ENCODE peak calls at places on chromosomes 1 and 21, in four cellular contexts. One of them, this sample, is unnamed. For H3K4me1, the result is how much of the 10 kb centered on the place peaks cover.

GRCh38 chr1:217029311-217030157 is 306.3 kb upstream of the ESRRG start:
- DNase-seq in IMR-90: peak
- DNase-seq in GM12878: no peak
- DNase-seq in K562: no peak
- DNase-seq in this sample: no peak

GRCh38 chr1:147892216-147892615 is 10.4 kb upstream of the GJA8 start:
- DNase-seq in IMR-90: no peak
- DNase-seq in GM12878: no peak
- DNase-seq in K562: no peak
- DNase-seq in this sample: no peak

GRCh38 chr1:54284781-54285563 is 85.0 kb downstream of the MRPL37 start:
- DNase-seq in IMR-90: no peak
- DNase-seq in GM12878: no peak
- DNase-seq in K562: no peak
- DNase-seq in this sample: no peak

GRCh38 chr1:89633745-89634625 is 1.1 kb downstream of the LRRC8C start:
- DNase-seq in IMR-90: peak
- DNase-seq in GM12878: no peak
- DNase-seq in K562: peak
- DNase-seq in this sample: peak

GRCh38 chr21:19322360-19322759 is 918.8 kb upstream of the TMPRSS15 start:
- DNase-seq in IMR-90: no peak
- DNase-seq in GM12878: no peak
- DNase-seq in K562: no peak
- DNase-seq in this sample: no peak

GRCh38 chr21:44764319-44765230 is 37.0 kb downstream of the UBE2G2 start:
- DNase-seq in IMR-90: no peak
- DNase-seq in GM12878: no peak
- DNase-seq in K562: peak
- DNase-seq in this sample: no peak

GRCh38 chr1:109631513-109632260 is 12.1 kb downstream of the AMPD2 start:
- DNase-seq in IMR-90: no peak
- DNase-seq in GM12878: no peak
- DNase-seq in K562: no peak
- DNase-seq in this sample: no peak

GRCh38 chr1:77605246-77606026 is 77.0 kb downstream of the ZZZ3 start:
- DNase-seq in IMR-90: peak
- DNase-seq in GM12878: no peak
- DNase-seq in K562: no peak
- DNase-seq in this sample: peak

GRCh38 chr1:42925132-42925769 is 33.4 kb downstream of the SLC2A1 start:
- DNase-seq in IMR-90: no peak
- DNase-seq in GM12878: no peak
- DNase-seq in K562: no peak
- DNase-seq in this sample: peak

GRCh38 chr1:32933742-32934322 is 30.8 kb downstream of the RNF19B start:
- DNase-seq in IMR-90: peak
- DNase-seq in GM12878: no peak
- DNase-seq in K562: no peak
- DNase-seq in this sample: peak

GRCh38 chr1:60835649-60836048 is 246.7 kb upstream of the NFIA start:
- DNase-seq in IMR-90: no peak
- DNase-seq in GM12878: no peak
- DNase-seq in K562: no peak
- DNase-seq in this sample: no peak

GRCh38 chr1:85363526-85363925 is 87.1 kb upstream of the BCL10 start:
- DNase-seq in IMR-90: no peak
- DNase-seq in GM12878: no peak
- DNase-seq in K562: no peak
- DNase-seq in this sample: no peak

GRCh38 chr1:36203554-36204346 is 20.5 kb upstream of the THRAP3 start:
- DNase-seq in IMR-90: peak
- DNase-seq in GM12878: no peak
- DNase-seq in K562: peak
- DNase-seq in this sample: no peak

GRCh38 chr1:232629250-232630046 is 485 bp downstream of the SIPA1L2 start:
- DNase-seq in IMR-90: no peak
- DNase-seq in GM12878: no peak
- DNase-seq in K562: no peak
- DNase-seq in this sample: peak

GRCh38 chr1:56297948-56298347 is 281.4 kb downstream of the PLPP3 start:
- DNase-seq in IMR-90: no peak
- DNase-seq in GM12878: no peak
- DNase-seq in K562: no peak
- DNase-seq in this sample: no peak

GRCh38 chr1:39663559-39663958 is 8.3 kb downstream of the NT5C1A start:
- DNase-seq in IMR-90: no peak
- DNase-seq in GM12878: no peak
- DNase-seq in K562: peak
- DNase-seq in this sample: no peak

GRCh38 chr1:37752583-37753471 is 12.1 kb downstream of the EPHA10 start:
- DNase-seq in IMR-90: no peak
- DNase-seq in GM12878: no peak
- DNase-seq in K562: peak
- DNase-seq in this sample: no peak

GRCh38 chr1:31439276-31439675 is 26.3 kb downstream of the SERINC2 start:
- DNase-seq in IMR-90: no peak
- DNase-seq in GM12878: no peak
- DNase-seq in K562: no peak
- DNase-seq in this sample: no peak

GRCh38 chr1:84855168-84855567 is 37.8 kb downstream of the LPAR3 start:
- DNase-seq in IMR-90: peak
- DNase-seq in GM12878: no peak
- DNase-seq in K562: no peak
- DNase-seq in this sample: no peak

GRCh38 chr1:212943393-212943710 is 7.0 kb upstream of the VASH2 start:
- DNase-seq in IMR-90: no peak
- DNase-seq in GM12878: no peak
- DNase-seq in K562: no peak
- DNase-seq in this sample: no peak

GRCh38 chr1:109821221-109821669 is 57.5 kb upstream of the EPS8L3 start:
- DNase-seq in IMR-90: peak
- DNase-seq in GM12878: no peak
- DNase-seq in K562: peak
- DNase-seq in this sample: no peak

GRCh38 chr1:2283371-2283990 is 55.4 kb downstream of the SKI start:
- DNase-seq in IMR-90: no peak
- DNase-seq in GM12878: no peak
- DNase-seq in K562: no peak
- DNase-seq in this sample: no peak
- H3K4me1 ChIP-seq in IMR-90: under half
- H3K4me1 ChIP-seq in GM12878: under half
- H3K4me1 ChIP-seq in K562: under half
- H3K4me1 ChIP-seq in this sample: under half

GRCh38 chr1:246971969-246972368 is 35.9 kb downstream of the ZNF695 start:
- DNase-seq in IMR-90: no peak
- DNase-seq in GM12878: no peak
- DNase-seq in K562: no peak
- DNase-seq in this sample: no peak

GRCh38 chr1:246969621-246970020 is 37.9 kb upstream of the AHCTF1 start:
- DNase-seq in IMR-90: no peak
- DNase-seq in GM12878: no peak
- DNase-seq in K562: no peak
- DNase-seq in this sample: no peak

GRCh38 chr1:246966502-246966901 is 34.8 kb upstream of the AHCTF1 start:
- DNase-seq in IMR-90: no peak
- DNase-seq in GM12878: no peak
- DNase-seq in K562: no peak
- DNase-seq in this sample: no peak

DNA sequence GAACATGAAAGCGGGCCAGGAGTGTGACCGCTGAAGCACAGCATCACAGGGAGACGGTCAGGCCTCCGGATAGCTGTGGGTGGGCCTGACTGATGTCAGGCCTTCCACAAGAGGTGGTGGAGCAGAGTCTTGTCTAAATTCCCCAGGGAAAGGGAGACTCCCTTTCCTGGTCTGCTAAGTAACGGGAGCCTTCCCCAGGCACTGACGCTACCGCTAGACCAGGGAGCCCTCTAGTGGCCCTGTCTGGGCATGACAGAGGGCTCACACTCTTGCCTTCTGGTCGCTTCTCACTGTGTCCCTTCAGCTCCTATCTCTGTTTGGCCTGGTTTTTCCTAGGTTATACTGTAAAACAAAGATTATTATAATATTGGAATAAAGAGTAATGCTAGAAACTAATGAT is 36.5 kb downstream of the ZNF695 start:
- DNase-seq in IMR-90: peak
- DNase-seq in GM12878: no peak
- DNase-seq in K562: peak
- DNase-seq in this sample: peak
- TF ChIP-seq FOS in IMR-90: no peak
- TF ChIP-seq FOS in GM12878: no peak
- TF ChIP-seq FOS in K562: no peak
- TF ChIP-seq FOS in this sample: no peak

GRCh38 chr1:15344800-15345710 is 64.6 kb upstream of the EFHD2 start:
- DNase-seq in IMR-90: no peak
- DNase-seq in GM12878: no peak
- DNase-seq in K562: no peak
- DNase-seq in this sample: no peak
- H3K4me2 ChIP-seq in IMR-90: no peak
- H3K4me2 ChIP-seq in GM12878: peak
- H3K4me2 ChIP-seq in K562: peak
- H3K4me2 ChIP-seq in this sample: no peak

GRCh38 chr1:2470290-2471158 is 5.6 kb upstream of the PLCH2 start:
- DNase-seq in IMR-90: no peak
- DNase-seq in GM12878: no peak
- DNase-seq in K562: no peak
- DNase-seq in this sample: no peak

GRCh38 chr1:2472109-2472508 is 4.0 kb upstream of the PLCH2 start:
- DNase-seq in IMR-90: no peak
- DNase-seq in GM12878: no peak
- DNase-seq in K562: no peak
- DNase-seq in this sample: no peak

GRCh38 chr1:2472561-2473166 is 3.4 kb upstream of the PLCH2 start:
- DNase-seq in IMR-90: no peak
- DNase-seq in GM12878: no peak
- DNase-seq in K562: no peak
- DNase-seq in this sample: no peak

GRCh38 chr1:2471159-2471471 is 5.0 kb upstream of the PLCH2 start:
- DNase-seq in IMR-90: no peak
- DNase-seq in GM12878: no peak
- DNase-seq in K562: no peak
- DNase-seq in this sample: no peak

GRCh38 chr1:2471587-2472001 is 4.5 kb upstream of the PLCH2 start:
- DNase-seq in IMR-90: no peak
- DNase-seq in GM12878: no peak
- DNase-seq in K562: no peak
- DNase-seq in this sample: no peak
- H3K4me1 ChIP-seq in IMR-90: under half
- H3K4me1 ChIP-seq in GM12878: under half
- H3K4me1 ChIP-seq in K562: under half
- H3K4me1 ChIP-seq in this sample: under half

GRCh38 chr1:47224676-47225399 is 7.2 kb downstream of the TAL1 start:
- DNase-seq in IMR-90: no peak
- DNase-seq in GM12878: no peak
- DNase-seq in K562: peak
- DNase-seq in this sample: no peak

GRCh38 chr1:47222476-47222875 is 9.5 kb downstream of the TAL1 start:
- DNase-seq in IMR-90: no peak
- DNase-seq in GM12878: no peak
- DNase-seq in K562: no peak
- DNase-seq in this sample: no peak

GRCh38 chr1:47225430-47226100 is 6.5 kb downstream of the TAL1 start:
- DNase-seq in IMR-90: no peak
- DNase-seq in GM12878: no peak
- DNase-seq in K562: peak
- DNase-seq in this sample: peak

GRCh38 chr1:47223174-47223920 is 8.7 kb downstream of the TAL1 start:
- DNase-seq in IMR-90: no peak
- DNase-seq in GM12878: no peak
- DNase-seq in K562: no peak
- DNase-seq in this sample: no peak

GRCh38 chr1:47223921-47224675 is 7.9 kb downstream of the TAL1 start:
- DNase-seq in IMR-90: no peak
- DNase-seq in GM12878: no peak
- DNase-seq in K562: no peak
- DNase-seq in this sample: no peak
- TF ChIP-seq FOS in IMR-90: no peak
- TF ChIP-seq FOS in GM12878: no peak
- TF ChIP-seq FOS in K562: no peak
- TF ChIP-seq FOS in this sample: no peak

GRCh38 chr1:183977717-183978116 is 59.8 kb downstream of the COLGALT2 start:
- DNase-seq in IMR-90: no peak
- DNase-seq in GM12878: no peak
- DNase-seq in K562: no peak
- DNase-seq in this sample: no peak
- H3K4me2 ChIP-seq in IMR-90: no peak
- H3K4me2 ChIP-seq in GM12878: no peak
- H3K4me2 ChIP-seq in K562: no peak
- H3K4me2 ChIP-seq in this sample: no peak

GRCh38 chr1:25562928-25563283 is 19.5 kb downstream of the LDLRAP1 start:
- DNase-seq in IMR-90: no peak
- DNase-seq in GM12878: no peak
- DNase-seq in K562: no peak
- DNase-seq in this sample: no peak

GRCh38 chr1:25562101-25562927 is 18.9 kb downstream of the LDLRAP1 start:
- DNase-seq in IMR-90: no peak
- DNase-seq in GM12878: peak
- DNase-seq in K562: no peak
- DNase-seq in this sample: no peak

GRCh38 chr1:25564777-25565176 is 21.4 kb downstream of the LDLRAP1 start:
- DNase-seq in IMR-90: no peak
- DNase-seq in GM12878: no peak
- DNase-seq in K562: no peak
- DNase-seq in this sample: no peak

GRCh38 chr1:25565188-25565591 is 21.8 kb downstream of the LDLRAP1 start:
- DNase-seq in IMR-90: peak
- DNase-seq in GM12878: no peak
- DNase-seq in K562: no peak
- DNase-seq in this sample: no peak

GRCh38 chr1:25563330-25564215 is 20.2 kb downstream of the LDLRAP1 start:
- DNase-seq in IMR-90: no peak
- DNase-seq in GM12878: no peak
- DNase-seq in K562: no peak
- DNase-seq in this sample: no peak
- H3K4me1 ChIP-seq in IMR-90: under half
- H3K4me1 ChIP-seq in GM12878: under half
- H3K4me1 ChIP-seq in K562: under half
- H3K4me1 ChIP-seq in this sample: under half